ENCODE peak calls at places on chromosomes 5 and 9, in ten cellular contexts. O, A, M, D, T, K, Z, N, U and Y are unnamed samples.

GRCh38 chr9:115590016-115590415 is 472.1 kb upstream of the TNC start:
- DNase-seq in T (no peak), K (no peak), D (peak; percentile 73), M (no peak), O (peak; percentile 97), Z (no peak), U (peak; percentile 9), A (no peak), N (no peak), Y (no peak)

GRCh38 chr5:131379723-131380122 is 115.9 kb downstream of the CDC42SE2 start:
- DNase-seq in M (no peak), U (no peak), Z (no peak), K (no peak), A (no peak), T (no peak), O (peak; percentile 79), D (no peak), N (no peak), Y (no peak)

GRCh38 chr5:3601929-3602712 is 6.5 kb downstream of the IRX1 start:
- DNase-seq in D (no peak), Z (no peak), O (no peak), A (no peak), U (no peak), N (no peak), T (no peak), M (peak; percentile 88), K (no peak), Y (no peak)

GRCh38 chr5:143892908-143893307 is 80.9 kb downstream of the HMHB1 start:
- DNase-seq in U (no peak), T (no peak), N (no peak), Z (no peak), O (no peak), K (no peak), M (no peak), A (no peak), D (no peak), Y (no peak)

GRCh38 chr9:116697341-116697740 is 10.2 kb downstream of the TRIM32 start:
- DNase-seq in Z (no peak), A (no peak), T (no peak), D (no peak), N (no peak), M (no peak), K (no peak), U (no peak), O (peak; percentile 77), Y (no peak)

GRCh38 chr5:122882836-122883235 is 37.4 kb downstream of the SNX24 start:
- DNase-seq in D (no peak), T (no peak), U (no peak), A (no peak), O (peak; percentile 55), M (no peak), Z (no peak), K (no peak), N (no peak), Y (no peak)

GRCh38 chr9:8718121-8718725 is 918.6 kb upstream of the DMAC1 start:
- DNase-seq in Z (no peak), M (no peak), A (no peak), O (peak; percentile 65), D (no peak), U (no peak), K (no peak), N (no peak), T (no peak), Y (no peak)

GRCh38 chr5:55714749-55715148 is 2.6 kb upstream of the SLC38A9 start:
- DNase-seq in T (no peak), N (no peak), Z (no peak), U (no peak), O (no peak), K (no peak), A (no peak), M (no peak), D (no peak), Y (no peak)

GRCh38 chr9:20980713-20981481 is 50.5 kb downstream of the HACD4 start:
- DNase-seq in K (no peak), T (no peak), O (peak; percentile 93), A (no peak), M (no peak), U (no peak), D (peak; percentile 62), Z (no peak), N (no peak), Y (no peak)

GRCh38 chr9:94692601-94693000 is 33.9 kb upstream of the AOPEP start:
- DNase-seq in N (no peak), K (no peak), A (no peak), D (peak; percentile 33), O (no peak), M (no peak), U (no peak), Z (no peak), T (no peak), Y (no peak)

GRCh38 chr9:81082251-81082650 is 607.1 kb downstream of the TLE1 start:
- DNase-seq in M (no peak), U (no peak), N (no peak), T (no peak), A (no peak), Z (no peak), O (peak; percentile 21), K (no peak), D (no peak), Y (no peak)

GRCh38 chr5:14202462-14202861 is 59.3 kb downstream of the TRIO start:
- DNase-seq in D (no peak), O (no peak), T (no peak), K (peak; percentile 19), M (no peak), N (no peak), A (no peak), U (no peak), Z (no peak), Y (no peak)
- TF ChIP-seq POLR2A in D (no peak), O (no peak), T (peak; percentile 25), K (no peak), M (no peak), N (no peak), A (no peak), U (no peak), Z (no peak), Y (no peak)

GRCh38 chr9:108534741-108535140 is 321.0 kb downstream of the ACTL7B start:
- DNase-seq in M (no peak), Z (no peak), K (no peak), N (no peak), A (no peak), D (no peak), T (no peak), O (peak; percentile 88), U (no peak), Y (no peak)

GRCh38 chr9:108530141-108530540 is 325.6 kb downstream of the ACTL7B start:
- DNase-seq in Z (no peak), O (no peak), A (no peak), M (no peak), D (no peak), K (no peak), N (no peak), U (no peak), T (no peak), Y (no peak)

GRCh38 chr9:108537756-108538155 is 318.0 kb downstream of the ACTL7B start:
- DNase-seq in T (no peak), A (no peak), K (no peak), Z (no peak), O (peak; percentile 16), M (no peak), D (no peak), U (no peak), N (no peak), Y (no peak)

GRCh38 chr9:108536836-108537601 is 318.8 kb downstream of the ACTL7B start:
- DNase-seq in A (no peak), K (no peak), N (no peak), Z (no peak), U (no peak), D (no peak), O (peak; percentile 18), T (no peak), M (no peak), Y (no peak)

GRCh38 chr9:108535526-108535925 is 320.3 kb downstream of the ACTL7B start:
- DNase-seq in D (peak; percentile 53), A (no peak), T (no peak), U (no peak), M (no peak), K (peak; percentile 24), O (no peak), Z (no peak), N (no peak), Y (no peak)
- TF ChIP-seq CTCF in D (peak; percentile 43), A (peak; percentile 11), T (peak; percentile 17), U (peak; percentile 3), M (no peak), K (peak; percentile 39), O (peak; percentile 25), Z (peak; percentile 45), N (no peak), Y (no peak)

GRCh38 chr5:133106761-133107572 is 55.2 kb downstream of the HSPA4 start:
- DNase-seq in T (no peak), O (no peak), U (no peak), A (no peak), N (no peak), K (no peak), M (peak; percentile 28), Z (no peak), D (no peak), Y (no peak)
- TF ChIP-seq POLR2A in T (no peak), O (no peak), U (no peak), A (no peak), N (no peak), K (no peak), M (no peak), Z (no peak), D (no peak), Y (no peak)

GRCh38 chr5:147434049-147434448 is 75.8 kb downstream of the DPYSL3 start:
- DNase-seq in O (no peak), M (no peak), K (no peak), A (no peak), D (no peak), T (no peak), U (no peak), Z (no peak), N (no peak), Y (no peak)

GRCh38 chr5:147439253-147439652 is 70.6 kb downstream of the DPYSL3 start:
- DNase-seq in Z (no peak), K (no peak), T (no peak), D (no peak), O (peak; percentile 52), A (no peak), U (no peak), N (no peak), M (no peak), Y (no peak)

GRCh38 chr5:147436596-147436995 is 73.3 kb downstream of the DPYSL3 start:
- DNase-seq in D (no peak), Z (no peak), N (no peak), O (no peak), K (no peak), M (no peak), A (no peak), T (no peak), U (no peak), Y (no peak)

GRCh38 chr5:147441191-147441695 is 68.6 kb downstream of the DPYSL3 start:
- DNase-seq in O (no peak), D (no peak), K (no peak), M (no peak), U (no peak), N (no peak), Z (no peak), T (no peak), A (no peak), Y (no peak)

GRCh38 chr5:147437161-147437596 is 72.7 kb downstream of the DPYSL3 start:
- DNase-seq in O (peak; percentile 21), K (no peak), Z (no peak), T (no peak), D (no peak), U (no peak), A (no peak), N (no peak), M (no peak), Y (no peak)
- TF ChIP-seq CTCF in O (no peak), K (no peak), Z (no peak), T (no peak), D (no peak), U (no peak), A (no peak), N (no peak), M (no peak), Y (no peak)